ENCODE peak calls at places on chromosome 4, in four cellular contexts. Z, D, H and E are unnamed samples.

GRCh38 chr4:59818656-59819055 is 1381.5 kb upstream of the ADGRL3 start:
- DNase-seq in D (no peak), H (no peak), Z (no peak), E (peak; percentile 2)

GRCh38 chr4:75512336-75513211 is 1.6 kb downstream of the RCHY1 start:
- DNase-seq in D (peak; percentile 24), Z (peak; percentile 74), H (no peak), E (no peak)

GRCh38 chr4:69057620-69058409 is 38.5 kb upstream of the UGT2B7 start:
- DNase-seq in H (no peak), D (peak; percentile 93), Z (no peak), E (no peak)

GRCh38 chr4:176404591-176404990 is 84.8 kb downstream of the SPCS3 start:
- DNase-seq in H (no peak), Z (no peak), D (no peak), E (no peak)

GRCh38 chr4:5573965-5574364 is 134.4 kb downstream of the EVC2 start:
- DNase-seq in H (no peak), Z (no peak), D (no peak), E (no peak)

GRCh38 chr4:6992728-6993655 is 50.2 kb upstream of the TADA2B start:
- DNase-seq in D (no peak), H (no peak), Z (no peak), E (no peak)

GRCh38 chr4:80685219-80685618 is 345.3 kb upstream of the BMP3 start:
- DNase-seq in D (no peak), Z (no peak), H (no peak), E (no peak)

GRCh38 chr4:184955636-184956035 is 62.7 kb upstream of the HELT start:
- DNase-seq in D (no peak), H (no peak), Z (no peak), E (no peak)

GRCh38 chr4:131207589-131207988 is 1941.5 kb upstream of the PCDH10 start:
- DNase-seq in D (no peak), Z (no peak), H (no peak), E (no peak)

GRCh38 chr4:38177792-38178665 is 217.8 kb downstream of the PTTG2 start:
- DNase-seq in Z (peak; percentile 62), H (no peak), D (no peak), E (no peak)

GRCh38 chr4:20196476-20196875 is 55.2 kb upstream of the SLIT2 start:
- DNase-seq in H (no peak), D (no peak), Z (no peak), E (no peak)

GRCh38 chr4:8473198-8473919 is 32.8 kb downstream of the TRMT44 start:
- DNase-seq in Z (no peak), D (no peak), H (no peak), E (no peak)

GRCh38 chr4:152590179-152591031 is 54.5 kb upstream of the FBXW7 start:
- DNase-seq in Z (no peak), H (no peak), D (no peak), E (no peak)

GRCh38 chr4:115781528-115782146 is 668.2 kb upstream of the NDST4 start:
- DNase-seq in D (no peak), H (no peak), Z (no peak), E (no peak)

GRCh38 chr4:147984065-147984777 is 252.3 kb downstream of the ARHGAP10 start:
- DNase-seq in Z (peak; percentile 66), D (peak; percentile 38), H (peak; percentile 13), E (peak; percentile 7)

GRCh38 chr4:6971536-6972374 is 62.1 kb downstream of the TBC1D14 start:
- DNase-seq in D (no peak), H (no peak), Z (no peak), E (no peak)

DNA sequence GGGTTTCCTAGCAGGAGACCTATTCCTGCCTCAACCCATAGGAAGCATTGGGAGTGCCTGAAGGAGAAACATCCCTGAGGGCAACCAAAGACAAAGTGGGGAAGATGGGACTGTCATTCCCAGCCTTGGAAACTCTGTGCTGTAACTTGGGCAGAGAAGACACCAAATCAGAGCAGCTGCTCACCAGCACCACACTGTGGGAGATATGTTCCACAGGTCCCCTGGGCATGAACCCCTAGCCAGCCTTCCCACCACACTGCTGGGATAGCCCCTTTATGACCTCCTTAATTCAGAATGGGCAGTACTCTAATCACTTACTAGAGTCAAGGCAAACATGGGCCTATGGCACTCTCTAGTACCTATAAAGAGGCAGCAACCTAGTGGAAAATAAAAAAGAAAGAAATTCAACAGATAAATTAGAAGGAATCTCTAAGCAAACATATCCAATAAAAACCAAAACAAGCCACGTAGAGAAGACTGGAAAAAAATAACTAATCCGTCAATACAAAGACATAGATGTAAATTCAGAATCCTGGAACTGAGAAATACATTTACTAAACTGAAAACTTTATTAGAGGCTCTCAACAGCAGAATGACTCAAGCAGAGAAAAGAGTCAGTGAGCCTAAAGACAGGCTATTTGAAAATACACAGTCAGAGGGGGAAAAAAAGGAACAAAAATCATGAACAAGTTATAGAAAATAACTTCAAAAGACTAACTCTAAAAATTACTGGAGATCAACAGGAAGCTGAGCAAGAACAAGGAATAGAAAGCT is 878.4 kb upstream of the FRG1 start:
- DNase-seq in Z (no peak), D (no peak), H (no peak), E (no peak)
- TF ChIP-seq POLR2AphosphoS5 in Z (no peak), D (no peak), H (no peak), E (no peak)

GRCh38 chr4:145703850-145704528 is 24.0 kb downstream of the C4orf51 start:
- DNase-seq in Z (no peak), D (no peak), H (no peak), E (no peak)

GRCh38 chr4:145709336-145709735 is 29.4 kb downstream of the C4orf51 start:
- DNase-seq in H (no peak), Z (no peak), D (no peak), E (no peak)

GRCh38 chr4:145709843-145710242 is 29.9 kb downstream of the C4orf51 start:
- DNase-seq in Z (no peak), D (no peak), H (no peak), E (no peak)
- TF ChIP-seq TCF7L2 in Z (no peak), D (no peak), H (no peak), E (no peak)

GRCh38 chr4:186642998-186643397 is 80.7 kb downstream of the FAT1 start:
- DNase-seq in Z (no peak), D (no peak), H (no peak), E (no peak)
- TF ChIP-seq SIN3A in Z (no peak), D (no peak), H (no peak), E (no peak)

DNA sequence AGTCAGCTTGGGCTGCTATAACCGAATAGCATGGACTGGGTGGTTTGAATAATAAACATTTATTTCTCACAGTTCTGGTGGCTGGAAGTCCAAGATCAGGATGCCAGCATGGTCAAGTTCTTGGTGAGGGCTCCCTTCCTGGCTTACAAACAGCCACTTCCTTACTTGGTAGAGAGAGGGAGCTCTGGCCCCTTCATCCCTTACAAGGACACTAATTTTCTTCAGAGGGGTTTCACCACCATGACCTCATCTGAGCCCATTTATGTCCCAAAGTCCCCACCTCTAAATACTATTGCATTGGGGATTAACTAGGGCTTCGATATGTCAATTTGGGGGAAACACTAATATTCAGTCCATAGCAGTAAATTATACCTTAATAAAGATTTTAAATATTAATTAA is 61.8 kb downstream of the CLNK start:
- DNase-seq in D (no peak), H (peak; percentile 7), Z (no peak), E (no peak)
- TF ChIP-seq POLR2AphosphoS5 in D (no peak), H (no peak), Z (no peak), E (no peak)

GRCh38 chr4:159071969-159072765 is 30.7 kb upstream of the RAPGEF2 start:
- DNase-seq in D (no peak), H (no peak), Z (no peak), E (no peak)

GRCh38 chr4:159075531-159075932 is 27.3 kb upstream of the RAPGEF2 start:
- DNase-seq in H (no peak), D (no peak), Z (no peak), E (no peak)

GRCh38 chr4:159071178-159071968 is 31.5 kb upstream of the RAPGEF2 start:
- DNase-seq in Z (no peak), D (peak; percentile 74), H (peak; percentile 13), E (no peak)

GRCh38 chr4:159069922-159070321 is 33.0 kb upstream of the RAPGEF2 start:
- DNase-seq in H (no peak), Z (no peak), D (no peak), E (no peak)

DNA sequence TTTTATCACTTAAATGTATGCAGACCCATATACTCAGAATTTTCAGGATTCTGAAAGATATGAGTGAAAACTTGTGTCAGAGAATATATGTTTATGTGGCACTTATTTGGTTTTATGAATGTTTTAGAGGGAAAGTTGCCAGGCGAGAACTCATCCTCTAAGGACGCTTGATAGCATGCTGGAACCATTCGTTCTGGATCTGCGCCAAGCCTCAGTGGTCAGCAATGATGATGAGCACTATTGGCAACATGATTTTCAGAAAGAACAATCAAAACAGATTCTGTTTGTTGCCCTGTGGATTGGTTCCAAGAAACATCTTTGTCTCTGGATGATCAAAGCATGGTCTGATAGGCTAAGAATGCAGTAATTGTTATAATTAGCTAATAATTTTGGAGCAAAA is 32.1 kb upstream of the RAPGEF2 start:
- DNase-seq in H (no peak), Z (no peak), D (no peak), E (no peak)
- TF ChIP-seq TCF7L2 in H (no peak), Z (no peak), D (no peak), E (no peak)

DNA sequence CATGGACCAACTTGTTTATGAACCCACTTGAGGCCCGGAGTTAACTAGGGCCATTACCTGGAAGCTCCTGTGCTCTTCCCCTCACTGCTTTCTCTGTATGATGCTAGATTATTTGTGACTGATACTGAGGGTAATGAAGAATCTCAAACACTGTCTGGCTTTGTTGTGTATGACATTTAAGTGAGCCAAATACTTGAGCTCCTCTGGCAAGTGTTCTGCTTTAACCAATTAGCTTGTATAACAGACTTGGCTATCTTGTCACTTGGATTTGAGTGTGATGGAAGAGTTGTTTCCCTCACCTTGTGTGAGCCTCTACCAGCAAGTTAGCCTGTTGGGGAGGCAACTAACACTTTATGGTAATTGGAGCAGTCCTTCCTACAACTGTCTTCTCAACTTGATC is 42.7 kb downstream of the CCNG2 start:
- DNase-seq in H (no peak), Z (no peak), D (no peak), E (no peak)
- TF ChIP-seq SIN3A in H (no peak), Z (no peak), D (no peak), E (no peak)

GRCh38 chr4:128809477-128810330 is at the start of gene JADE1:
- DNase-seq in D (peak; percentile 91), H (peak; percentile 90), Z (peak; percentile 90), E (peak; percentile 79)

GRCh38 chr4:128812360-128812958 is 3.0 kb downstream of the JADE1 start:
- DNase-seq in D (peak; percentile 76), H (peak; percentile 19), Z (no peak), E (no peak)

GRCh38 chr4:128810871-128811570 is 1.5 kb downstream of the JADE1 start:
- DNase-seq in D (peak; percentile 88), Z (peak; percentile 82), H (peak; percentile 61), E (no peak)

GRCh38 chr4:128810331-128810870 is 901 bp downstream of the JADE1 start:
- DNase-seq in D (peak; percentile 45), H (peak; percentile 26), Z (peak; percentile 65), E (no peak)

GRCh38 chr4:128811571-128812359 is 2.3 kb downstream of the JADE1 start:
- DNase-seq in Z (peak; percentile 89), D (peak; percentile 84), H (peak; percentile 76), E (no peak)
- TF ChIP-seq POLR2AphosphoS5 in Z (peak; percentile 56), D (peak; percentile 52), H (peak; percentile 42), E (peak; percentile 73)